ENCODE peak calls at places on chromosomes 1 and 21, in nine cellular contexts. One of them, this sample, is unnamed.

GRCh38 chr1:9593492-9594465 is 5.1 kb downstream of the TMEM201 start:
- DNase-seq in psoas muscle: peak; percentile 72
- DNase-seq in GM20000: peak; percentile 88
- DNase-seq in glutamatergic neuron: peak; percentile 86
- DNase-seq in brain microvascular endothelial cell: peak; percentile 80
- DNase-seq in BE2C: peak; percentile 90
- DNase-seq in osteocyte: no peak
- DNase-seq in mammary epithelial cell: peak; percentile 75
- DNase-seq in cardiac fibroblast: peak; percentile 79
- DNase-seq in this sample: peak; percentile 89

GRCh38 chr1:152182431-152182830 is 23.4 kb upstream of the RPTN start:
- DNase-seq in GM20000: no peak
- DNase-seq in cardiac fibroblast: peak; percentile 21
- DNase-seq in glutamatergic neuron: no peak
- DNase-seq in BE2C: no peak
- DNase-seq in osteocyte: no peak
- DNase-seq in brain microvascular endothelial cell: peak; percentile 58
- DNase-seq in psoas muscle: no peak
- DNase-seq in mammary epithelial cell: no peak
- DNase-seq in this sample: no peak

GRCh38 chr1:61641578-61642336 is 83.2 kb downstream of the TM2D1 start:
- DNase-seq in BE2C: peak; percentile 68
- DNase-seq in psoas muscle: peak; percentile 73
- DNase-seq in osteocyte: no peak
- DNase-seq in GM20000: peak; percentile 79
- DNase-seq in mammary epithelial cell: peak; percentile 24
- DNase-seq in brain microvascular endothelial cell: peak; percentile 62
- DNase-seq in cardiac fibroblast: peak; percentile 87
- DNase-seq in glutamatergic neuron: peak; percentile 82
- DNase-seq in this sample: peak; percentile 73

GRCh38 chr1:235997916-235998315 is 67.0 kb downstream of the NID1 start:
- DNase-seq in mammary epithelial cell: no peak
- DNase-seq in glutamatergic neuron: no peak
- DNase-seq in GM20000: no peak
- DNase-seq in cardiac fibroblast: no peak
- DNase-seq in psoas muscle: no peak
- DNase-seq in BE2C: no peak
- DNase-seq in brain microvascular endothelial cell: no peak
- DNase-seq in osteocyte: no peak
- DNase-seq in this sample: no peak

GRCh38 chr1:12424150-12424549 is 193.9 kb downstream of the DHRS3 start:
- DNase-seq in osteocyte: no peak
- DNase-seq in cardiac fibroblast: peak; percentile 76
- DNase-seq in GM20000: no peak
- DNase-seq in mammary epithelial cell: no peak
- DNase-seq in psoas muscle: no peak
- DNase-seq in BE2C: no peak
- DNase-seq in brain microvascular endothelial cell: no peak
- DNase-seq in glutamatergic neuron: no peak
- DNase-seq in this sample: no peak

GRCh38 chr1:23168079-23168461 is 586 bp downstream of the LUZP1 start:
- DNase-seq in brain microvascular endothelial cell: no peak
- DNase-seq in GM20000: peak; percentile 79
- DNase-seq in osteocyte: no peak
- DNase-seq in cardiac fibroblast: no peak
- DNase-seq in BE2C: peak; percentile 32
- DNase-seq in glutamatergic neuron: peak; percentile 41
- DNase-seq in mammary epithelial cell: no peak
- DNase-seq in psoas muscle: peak; percentile 31
- DNase-seq in this sample: peak; percentile 67

GRCh38 chr1:41791667-41792484 is 126.8 kb downstream of the HIVEP3 start:
- DNase-seq in GM20000: no peak
- DNase-seq in mammary epithelial cell: no peak
- DNase-seq in osteocyte: no peak
- DNase-seq in glutamatergic neuron: no peak
- DNase-seq in cardiac fibroblast: no peak
- DNase-seq in psoas muscle: no peak
- DNase-seq in BE2C: no peak
- DNase-seq in brain microvascular endothelial cell: no peak
- DNase-seq in this sample: no peak

GRCh38 chr1:12502300-12503109 is 115.5 kb downstream of the DHRS3 start:
- DNase-seq in mammary epithelial cell: no peak
- DNase-seq in cardiac fibroblast: no peak
- DNase-seq in BE2C: no peak
- DNase-seq in GM20000: no peak
- DNase-seq in glutamatergic neuron: no peak
- DNase-seq in osteocyte: no peak
- DNase-seq in psoas muscle: no peak
- DNase-seq in brain microvascular endothelial cell: no peak
- DNase-seq in this sample: no peak

GRCh38 chr1:206472454-206472853 is 2.2 kb downstream of the IKBKE start:
- DNase-seq in GM20000: no peak
- DNase-seq in mammary epithelial cell: peak; percentile 74
- DNase-seq in cardiac fibroblast: peak; percentile 89
- DNase-seq in osteocyte: no peak
- DNase-seq in psoas muscle: peak; percentile 60
- DNase-seq in glutamatergic neuron: no peak
- DNase-seq in brain microvascular endothelial cell: peak; percentile 85
- DNase-seq in BE2C: no peak
- DNase-seq in this sample: no peak

GRCh38 chr1:113223546-113223945 is 150.5 kb downstream of the LRIG2 start:
- DNase-seq in psoas muscle: peak; percentile 33
- DNase-seq in GM20000: no peak
- DNase-seq in osteocyte: no peak
- DNase-seq in BE2C: no peak
- DNase-seq in glutamatergic neuron: no peak
- DNase-seq in mammary epithelial cell: no peak
- DNase-seq in brain microvascular endothelial cell: no peak
- DNase-seq in cardiac fibroblast: peak; percentile 67
- DNase-seq in this sample: no peak

GRCh38 chr1:15736035-15736665 is at the start of gene SLC25A34:
- DNase-seq in brain microvascular endothelial cell: no peak
- DNase-seq in BE2C: peak; percentile 55
- DNase-seq in mammary epithelial cell: no peak
- DNase-seq in cardiac fibroblast: no peak
- DNase-seq in osteocyte: no peak
- DNase-seq in glutamatergic neuron: no peak
- DNase-seq in GM20000: no peak
- DNase-seq in psoas muscle: peak; percentile 86
- DNase-seq in this sample: no peak

GRCh38 chr1:204812842-204813241 is 57.8 kb upstream of the NFASC start:
- DNase-seq in brain microvascular endothelial cell: no peak
- DNase-seq in GM20000: no peak
- DNase-seq in psoas muscle: no peak
- DNase-seq in glutamatergic neuron: no peak
- DNase-seq in osteocyte: no peak
- DNase-seq in cardiac fibroblast: no peak
- DNase-seq in mammary epithelial cell: no peak
- DNase-seq in BE2C: no peak
- DNase-seq in this sample: no peak

GRCh38 chr1:43668956-43669355 is 19.0 kb downstream of the KDM4A start:
- DNase-seq in GM20000: no peak
- DNase-seq in brain microvascular endothelial cell: peak; percentile 27
- DNase-seq in osteocyte: no peak
- DNase-seq in BE2C: no peak
- DNase-seq in cardiac fibroblast: no peak
- DNase-seq in mammary epithelial cell: peak; percentile 65
- DNase-seq in psoas muscle: no peak
- DNase-seq in glutamatergic neuron: no peak
- DNase-seq in this sample: no peak

GRCh38 chr1:154598871-154599635 is 8.9 kb downstream of the ADAR start:
- DNase-seq in GM20000: no peak
- DNase-seq in brain microvascular endothelial cell: no peak
- DNase-seq in osteocyte: no peak
- DNase-seq in psoas muscle: no peak
- DNase-seq in cardiac fibroblast: no peak
- DNase-seq in BE2C: no peak
- DNase-seq in mammary epithelial cell: no peak
- DNase-seq in glutamatergic neuron: no peak
- DNase-seq in this sample: no peak

GRCh38 chr1:56133517-56134472 is 445.6 kb downstream of the PLPP3 start:
- DNase-seq in cardiac fibroblast: no peak
- DNase-seq in osteocyte: no peak
- DNase-seq in mammary epithelial cell: no peak
- DNase-seq in brain microvascular endothelial cell: no peak
- DNase-seq in BE2C: no peak
- DNase-seq in psoas muscle: no peak
- DNase-seq in GM20000: peak; percentile 34
- DNase-seq in glutamatergic neuron: no peak
- DNase-seq in this sample: no peak

GRCh38 chr1:47903723-47904122 is 93.5 kb downstream of the TRABD2B start:
- DNase-seq in brain microvascular endothelial cell: no peak
- DNase-seq in glutamatergic neuron: no peak
- DNase-seq in osteocyte: no peak
- DNase-seq in GM20000: no peak
- DNase-seq in psoas muscle: no peak
- DNase-seq in mammary epithelial cell: no peak
- DNase-seq in cardiac fibroblast: no peak
- DNase-seq in BE2C: no peak
- DNase-seq in this sample: no peak

GRCh38 chr21:43994646-43995045 is 17.5 kb upstream of the TRAPPC10 start:
- DNase-seq in cardiac fibroblast: no peak
- DNase-seq in GM20000: no peak
- DNase-seq in osteocyte: no peak
- DNase-seq in psoas muscle: no peak
- DNase-seq in BE2C: no peak
- DNase-seq in mammary epithelial cell: no peak
- DNase-seq in brain microvascular endothelial cell: no peak
- DNase-seq in glutamatergic neuron: no peak
- DNase-seq in this sample: no peak

GRCh38 chr1:52423771-52424170 is 19.4 kb downstream of the PRPF38A start:
- DNase-seq in osteocyte: no peak
- DNase-seq in psoas muscle: no peak
- DNase-seq in mammary epithelial cell: no peak
- DNase-seq in BE2C: no peak
- DNase-seq in GM20000: no peak
- DNase-seq in glutamatergic neuron: no peak
- DNase-seq in cardiac fibroblast: no peak
- DNase-seq in brain microvascular endothelial cell: no peak
- DNase-seq in this sample: no peak

GRCh38 chr1:219931033-219931432 is 2.7 kb upstream of the SLC30A10 start:
- DNase-seq in GM20000: no peak
- DNase-seq in mammary epithelial cell: no peak
- DNase-seq in psoas muscle: no peak
- DNase-seq in glutamatergic neuron: no peak
- DNase-seq in cardiac fibroblast: no peak
- DNase-seq in BE2C: no peak
- DNase-seq in brain microvascular endothelial cell: no peak
- DNase-seq in osteocyte: no peak
- DNase-seq in this sample: no peak

GRCh38 chr1:215517441-215517891 is 49.6 kb upstream of the KCTD3 start:
- DNase-seq in BE2C: no peak
- DNase-seq in mammary epithelial cell: peak; percentile 56
- DNase-seq in brain microvascular endothelial cell: peak; percentile 8
- DNase-seq in osteocyte: no peak
- DNase-seq in cardiac fibroblast: peak; percentile 8
- DNase-seq in glutamatergic neuron: no peak
- DNase-seq in GM20000: no peak
- DNase-seq in psoas muscle: no peak
- DNase-seq in this sample: no peak

GRCh38 chr21:36437745-36438128 is 42.2 kb downstream of the CLDN14 start:
- DNase-seq in cardiac fibroblast: peak; percentile 80
- DNase-seq in mammary epithelial cell: peak; percentile 61
- DNase-seq in BE2C: no peak
- DNase-seq in GM20000: no peak
- DNase-seq in brain microvascular endothelial cell: peak; percentile 97
- DNase-seq in glutamatergic neuron: no peak
- DNase-seq in osteocyte: no peak
- DNase-seq in psoas muscle: no peak
- DNase-seq in this sample: no peak

GRCh38 chr1:16162163-16162822 is 6.4 kb upstream of the EPHA2 start:
- DNase-seq in cardiac fibroblast: no peak
- DNase-seq in mammary epithelial cell: no peak
- DNase-seq in GM20000: no peak
- DNase-seq in osteocyte: no peak
- DNase-seq in BE2C: no peak
- DNase-seq in brain microvascular endothelial cell: no peak
- DNase-seq in psoas muscle: no peak
- DNase-seq in glutamatergic neuron: no peak
- DNase-seq in this sample: no peak

DNA sequence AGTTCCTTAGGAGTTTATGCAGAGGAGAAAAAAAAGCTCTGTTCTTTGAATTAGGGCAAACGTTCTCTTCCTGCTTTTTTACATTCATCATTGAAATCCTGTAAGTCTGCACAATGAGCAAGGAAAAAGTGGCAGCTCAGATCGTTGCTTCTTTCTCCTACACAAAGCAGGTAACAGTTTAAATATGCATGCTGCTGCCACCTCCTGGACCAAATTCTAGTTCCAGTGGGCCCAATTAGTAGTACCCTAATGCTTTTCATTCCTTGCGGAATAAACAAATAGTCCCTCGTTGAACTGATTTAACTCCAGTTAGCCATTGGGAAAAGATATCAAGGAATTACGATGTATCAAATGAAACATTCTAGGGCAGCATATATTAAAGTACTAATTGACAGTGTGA is 20.1 kb downstream of the YTHDF2 start:
- DNase-seq in BE2C: no peak
- DNase-seq in cardiac fibroblast: peak; percentile 30
- DNase-seq in GM20000: no peak
- DNase-seq in brain microvascular endothelial cell: no peak
- DNase-seq in mammary epithelial cell: no peak
- DNase-seq in osteocyte: no peak
- DNase-seq in psoas muscle: no peak
- DNase-seq in glutamatergic neuron: no peak
- DNase-seq in this sample: no peak
- TF ChIP-seq CTCF in BE2C: no peak
- TF ChIP-seq CTCF in cardiac fibroblast: no peak
- TF ChIP-seq CTCF in GM20000: no peak
- TF ChIP-seq CTCF in brain microvascular endothelial cell: peak; percentile 43
- TF ChIP-seq CTCF in mammary epithelial cell: peak; percentile 28
- TF ChIP-seq CTCF in osteocyte: peak; percentile 26
- TF ChIP-seq CTCF in psoas muscle: no peak
- TF ChIP-seq CTCF in glutamatergic neuron: no peak
- TF ChIP-seq CTCF in this sample: no peak

GRCh38 chr1:224408294-224408590 is 26.4 kb downstream of the WDR26 start:
- DNase-seq in psoas muscle: no peak
- DNase-seq in mammary epithelial cell: no peak
- DNase-seq in brain microvascular endothelial cell: no peak
- DNase-seq in glutamatergic neuron: no peak
- DNase-seq in BE2C: no peak
- DNase-seq in osteocyte: no peak
- DNase-seq in cardiac fibroblast: no peak
- DNase-seq in GM20000: no peak
- DNase-seq in this sample: no peak
- TF ChIP-seq CTCF in psoas muscle: no peak
- TF ChIP-seq CTCF in mammary epithelial cell: no peak
- TF ChIP-seq CTCF in brain microvascular endothelial cell: no peak
- TF ChIP-seq CTCF in glutamatergic neuron: no peak
- TF ChIP-seq CTCF in BE2C: no peak
- TF ChIP-seq CTCF in osteocyte: no peak
- TF ChIP-seq CTCF in cardiac fibroblast: no peak
- TF ChIP-seq CTCF in GM20000: no peak
- TF ChIP-seq CTCF in this sample: no peak

GRCh38 chr1:18557621-18558465 is 72.8 kb upstream of the PAX7 start:
- DNase-seq in osteocyte: no peak
- DNase-seq in BE2C: peak; percentile 22
- DNase-seq in glutamatergic neuron: peak; percentile 40
- DNase-seq in mammary epithelial cell: no peak
- DNase-seq in cardiac fibroblast: peak; percentile 1
- DNase-seq in psoas muscle: no peak
- DNase-seq in GM20000: no peak
- DNase-seq in brain microvascular endothelial cell: no peak
- DNase-seq in this sample: no peak
- TF ChIP-seq CTCF in osteocyte: no peak
- TF ChIP-seq CTCF in BE2C: no peak
- TF ChIP-seq CTCF in glutamatergic neuron: no peak
- TF ChIP-seq CTCF in mammary epithelial cell: no peak
- TF ChIP-seq CTCF in cardiac fibroblast: no peak
- TF ChIP-seq CTCF in psoas muscle: no peak
- TF ChIP-seq CTCF in GM20000: no peak
- TF ChIP-seq CTCF in brain microvascular endothelial cell: no peak
- TF ChIP-seq CTCF in this sample: no peak

GRCh38 chr1:167791281-167792209 is 69.8 kb downstream of the MPZL1 start:
- DNase-seq in glutamatergic neuron: no peak
- DNase-seq in cardiac fibroblast: peak; percentile 92
- DNase-seq in brain microvascular endothelial cell: peak; percentile 45
- DNase-seq in mammary epithelial cell: no peak
- DNase-seq in osteocyte: no peak
- DNase-seq in psoas muscle: peak; percentile 43
- DNase-seq in GM20000: no peak
- DNase-seq in BE2C: no peak
- DNase-seq in this sample: no peak
- TF ChIP-seq CTCF in glutamatergic neuron: no peak
- TF ChIP-seq CTCF in cardiac fibroblast: peak; percentile 21
- TF ChIP-seq CTCF in brain microvascular endothelial cell: no peak
- TF ChIP-seq CTCF in mammary epithelial cell: no peak
- TF ChIP-seq CTCF in osteocyte: no peak
- TF ChIP-seq CTCF in psoas muscle: no peak
- TF ChIP-seq CTCF in GM20000: no peak
- TF ChIP-seq CTCF in BE2C: no peak
- TF ChIP-seq CTCF in this sample: no peak